ENCODE peak calls at places on chromosomes 2 and 18, in seven cellular contexts. One of them, this sample, is unnamed.

GRCh38 chr18:12848405-12848804 is 35.6 kb downstream of the PTPN2 start:
- DNase-seq in CD8-positive, alpha-beta memory T cell: no peak
- DNase-seq in dorsolateral prefrontal cortex: no peak
- DNase-seq in tibial nerve: no peak
- DNase-seq in WERI-Rb-1: no peak
- DNase-seq in cardiac muscle cell: no peak
- DNase-seq in IMR-90: no peak
- DNase-seq in this sample: no peak

GRCh38 chr18:59189746-59190145 is 30.2 kb upstream of the GRP start:
- DNase-seq in CD8-positive, alpha-beta memory T cell: no peak
- DNase-seq in dorsolateral prefrontal cortex: no peak
- DNase-seq in tibial nerve: no peak
- DNase-seq in WERI-Rb-1: no peak
- DNase-seq in cardiac muscle cell: no peak
- DNase-seq in IMR-90: peak; percentile 5
- DNase-seq in this sample: no peak

GRCh38 chr2:190267302-190267701 is 52.3 kb downstream of the HIBCH start:
- DNase-seq in CD8-positive, alpha-beta memory T cell: no peak
- DNase-seq in dorsolateral prefrontal cortex: no peak
- DNase-seq in tibial nerve: no peak
- DNase-seq in WERI-Rb-1: no peak
- DNase-seq in cardiac muscle cell: no peak
- DNase-seq in IMR-90: peak; percentile 92
- DNase-seq in this sample: no peak

GRCh38 chr18:52341617-52342381 is 1.8 kb downstream of the DCC start:
- DNase-seq in CD8-positive, alpha-beta memory T cell: no peak
- DNase-seq in dorsolateral prefrontal cortex: peak; percentile 54
- DNase-seq in tibial nerve: no peak
- DNase-seq in WERI-Rb-1: peak; percentile 63
- DNase-seq in cardiac muscle cell: peak; percentile 54
- DNase-seq in IMR-90: no peak
- DNase-seq in this sample: peak; percentile 13

GRCh38 chr2:120177011-120177621 is 46.1 kb downstream of the TMEM185B start:
- DNase-seq in CD8-positive, alpha-beta memory T cell: peak; percentile 89
- DNase-seq in dorsolateral prefrontal cortex: no peak
- DNase-seq in tibial nerve: no peak
- DNase-seq in WERI-Rb-1: no peak
- DNase-seq in cardiac muscle cell: no peak
- DNase-seq in IMR-90: no peak
- DNase-seq in this sample: no peak

GRCh38 chr2:5748941-5749731 is 57.0 kb downstream of the SOX11 start:
- DNase-seq in CD8-positive, alpha-beta memory T cell: no peak
- DNase-seq in dorsolateral prefrontal cortex: peak; percentile 16
- DNase-seq in tibial nerve: no peak
- DNase-seq in WERI-Rb-1: no peak
- DNase-seq in cardiac muscle cell: no peak
- DNase-seq in IMR-90: peak; percentile 4
- DNase-seq in this sample: peak; percentile 19

GRCh38 chr2:65922794-65923193 is 490.4 kb upstream of the SPRED2 start:
- DNase-seq in CD8-positive, alpha-beta memory T cell: no peak
- DNase-seq in dorsolateral prefrontal cortex: no peak
- DNase-seq in tibial nerve: peak; percentile 57
- DNase-seq in WERI-Rb-1: no peak
- DNase-seq in cardiac muscle cell: no peak
- DNase-seq in IMR-90: no peak
- DNase-seq in this sample: no peak

GRCh38 chr18:62182220-62182619 is 4.6 kb downstream of the PIGN start:
- DNase-seq in CD8-positive, alpha-beta memory T cell: no peak
- DNase-seq in dorsolateral prefrontal cortex: no peak
- DNase-seq in tibial nerve: no peak
- DNase-seq in WERI-Rb-1: no peak
- DNase-seq in cardiac muscle cell: no peak
- DNase-seq in IMR-90: no peak
- DNase-seq in this sample: no peak

GRCh38 chr2:8168876-8169275 is 513.0 kb upstream of the ID2 start:
- DNase-seq in CD8-positive, alpha-beta memory T cell: no peak
- DNase-seq in dorsolateral prefrontal cortex: no peak
- DNase-seq in tibial nerve: no peak
- DNase-seq in WERI-Rb-1: no peak
- DNase-seq in cardiac muscle cell: no peak
- DNase-seq in IMR-90: peak; percentile 25
- DNase-seq in this sample: no peak

GRCh38 chr2:187187521-187187920 is 260.5 kb downstream of the CALCRL start:
- DNase-seq in CD8-positive, alpha-beta memory T cell: no peak
- DNase-seq in dorsolateral prefrontal cortex: no peak
- DNase-seq in tibial nerve: no peak
- DNase-seq in WERI-Rb-1: no peak
- DNase-seq in cardiac muscle cell: no peak
- DNase-seq in IMR-90: no peak
- DNase-seq in this sample: no peak

GRCh38 chr2:54545700-54546450 is 89.7 kb downstream of the SPTBN1 start:
- DNase-seq in CD8-positive, alpha-beta memory T cell: no peak
- DNase-seq in dorsolateral prefrontal cortex: no peak
- DNase-seq in tibial nerve: no peak
- DNase-seq in WERI-Rb-1: no peak
- DNase-seq in cardiac muscle cell: no peak
- DNase-seq in IMR-90: peak; percentile 67
- DNase-seq in this sample: no peak

GRCh38 chr18:28650860-28651259 is 473.9 kb upstream of the CDH2 start:
- DNase-seq in CD8-positive, alpha-beta memory T cell: no peak
- DNase-seq in dorsolateral prefrontal cortex: no peak
- DNase-seq in tibial nerve: no peak
- DNase-seq in WERI-Rb-1: no peak
- DNase-seq in cardiac muscle cell: no peak
- DNase-seq in IMR-90: no peak
- DNase-seq in this sample: no peak

GRCh38 chr2:46315103-46315890 is 18.1 kb downstream of the EPAS1 start:
- DNase-seq in CD8-positive, alpha-beta memory T cell: no peak
- DNase-seq in dorsolateral prefrontal cortex: peak; percentile 39
- DNase-seq in tibial nerve: peak; percentile 79
- DNase-seq in WERI-Rb-1: no peak
- DNase-seq in cardiac muscle cell: no peak
- DNase-seq in IMR-90: peak; percentile 95
- DNase-seq in this sample: no peak

GRCh38 chr2:197174539-197175094 is 136.0 kb downstream of the ANKRD44 start:
- DNase-seq in CD8-positive, alpha-beta memory T cell: no peak
- DNase-seq in dorsolateral prefrontal cortex: no peak
- DNase-seq in tibial nerve: no peak
- DNase-seq in WERI-Rb-1: no peak
- DNase-seq in cardiac muscle cell: no peak
- DNase-seq in IMR-90: peak; percentile 69
- DNase-seq in this sample: no peak

DNA sequence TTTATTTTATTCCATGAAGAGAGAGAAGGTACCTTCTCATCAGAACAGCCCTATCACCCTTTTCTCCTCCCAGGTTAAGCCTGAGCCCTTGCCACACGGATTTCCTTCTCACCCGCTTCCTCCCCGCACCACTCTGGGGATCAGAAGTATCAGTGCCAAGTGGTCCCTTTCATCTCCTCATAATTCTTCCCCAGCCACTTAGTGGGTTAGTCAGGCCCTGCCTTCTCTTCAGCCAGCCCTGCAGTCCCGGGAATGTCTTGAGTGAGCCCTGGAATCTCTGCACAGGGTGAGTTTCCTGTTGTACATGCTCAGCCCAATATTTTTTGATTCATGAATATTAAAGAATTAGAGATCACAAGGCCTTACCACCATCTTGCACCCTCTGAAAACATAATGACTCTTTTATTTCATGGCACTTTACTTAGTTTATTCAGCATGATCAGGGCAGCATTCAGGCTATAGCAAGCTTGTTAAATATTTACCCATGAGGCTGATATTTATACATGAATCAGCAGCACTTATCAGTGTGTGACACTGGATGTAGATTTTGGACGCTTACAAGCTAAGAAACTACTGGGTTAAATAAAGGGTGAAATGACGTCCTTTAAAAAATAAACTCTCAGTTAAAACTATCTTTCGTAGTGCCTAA is 159.5 kb upstream of the FOSL2 start:
- DNase-seq in CD8-positive, alpha-beta memory T cell: no peak
- DNase-seq in dorsolateral prefrontal cortex: no peak
- DNase-seq in tibial nerve: no peak
- DNase-seq in WERI-Rb-1: no peak
- DNase-seq in cardiac muscle cell: peak; percentile 79
- DNase-seq in IMR-90: peak; percentile 81
- DNase-seq in this sample: no peak
- H3K27ac ChIP-seq in CD8-positive, alpha-beta memory T cell: no peak overlapping the region
- H3K27ac ChIP-seq in dorsolateral prefrontal cortex: peak overlapping the region; percentile 49
- H3K27ac ChIP-seq in tibial nerve: peak overlapping the region; percentile 39
- H3K27ac ChIP-seq in WERI-Rb-1: no peak overlapping the region
- H3K27ac ChIP-seq in cardiac muscle cell: no peak overlapping the region
- H3K27ac ChIP-seq in IMR-90: peak overlapping the region; percentile 94
- H3K27ac ChIP-seq in this sample: no peak overlapping the region

DNA sequence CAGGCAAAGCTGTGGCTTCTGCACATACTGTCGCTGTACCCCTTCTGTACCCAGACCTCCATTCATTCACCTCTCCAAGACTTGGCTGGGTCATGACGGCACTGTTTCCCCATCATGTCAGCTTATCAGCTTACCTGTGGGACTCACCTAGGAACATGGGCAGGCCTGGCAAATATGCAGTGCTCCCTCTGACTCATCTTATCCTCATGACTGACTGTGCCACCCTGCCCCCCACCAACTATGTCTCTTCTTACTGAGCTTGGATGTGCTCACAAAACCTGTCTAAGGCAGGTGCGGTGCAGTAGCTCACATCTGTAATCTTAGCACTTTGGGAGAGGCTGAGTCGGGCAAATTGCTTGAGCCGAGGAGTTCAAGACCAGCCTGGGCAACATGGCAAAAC is 152.4 kb downstream of the MGAT5 start:
- DNase-seq in CD8-positive, alpha-beta memory T cell: no peak
- DNase-seq in dorsolateral prefrontal cortex: no peak
- DNase-seq in tibial nerve: no peak
- DNase-seq in WERI-Rb-1: no peak
- DNase-seq in cardiac muscle cell: no peak
- DNase-seq in IMR-90: no peak
- DNase-seq in this sample: no peak
- H3K27ac ChIP-seq in CD8-positive, alpha-beta memory T cell: no peak overlapping the region
- H3K27ac ChIP-seq in dorsolateral prefrontal cortex: no peak overlapping the region
- H3K27ac ChIP-seq in tibial nerve: no peak overlapping the region
- H3K27ac ChIP-seq in WERI-Rb-1: no peak overlapping the region
- H3K27ac ChIP-seq in cardiac muscle cell: no peak overlapping the region
- H3K27ac ChIP-seq in IMR-90: no peak overlapping the region
- H3K27ac ChIP-seq in this sample: no peak overlapping the region

DNA sequence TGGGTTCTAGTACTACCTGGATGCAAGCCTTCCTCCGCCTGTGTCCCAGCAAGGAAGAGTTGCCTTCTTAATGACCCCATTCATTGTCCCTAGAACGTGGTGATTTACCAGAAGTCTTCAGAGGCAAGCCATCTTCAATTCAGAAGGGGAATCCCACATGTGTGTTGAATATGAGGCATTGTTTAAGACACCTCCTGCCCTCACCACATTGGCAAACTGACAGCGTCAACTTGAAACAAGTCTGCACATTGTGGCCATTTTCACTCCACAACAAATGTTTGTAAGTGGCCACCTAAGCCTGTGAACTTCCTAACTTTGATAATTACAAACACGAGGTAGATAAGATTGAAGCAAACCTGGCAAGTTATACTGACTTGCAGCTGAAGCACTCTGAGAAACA is 83.7 kb downstream of the TCF7L1 start:
- DNase-seq in CD8-positive, alpha-beta memory T cell: no peak
- DNase-seq in dorsolateral prefrontal cortex: no peak
- DNase-seq in tibial nerve: no peak
- DNase-seq in WERI-Rb-1: no peak
- DNase-seq in cardiac muscle cell: no peak
- DNase-seq in IMR-90: no peak
- DNase-seq in this sample: no peak
- H3K27ac ChIP-seq in CD8-positive, alpha-beta memory T cell: no peak overlapping the region
- H3K27ac ChIP-seq in dorsolateral prefrontal cortex: peak overlapping the region; percentile 10
- H3K27ac ChIP-seq in tibial nerve: peak overlapping the region; percentile 81
- H3K27ac ChIP-seq in WERI-Rb-1: no peak overlapping the region
- H3K27ac ChIP-seq in cardiac muscle cell: no peak overlapping the region
- H3K27ac ChIP-seq in IMR-90: no peak overlapping the region
- H3K27ac ChIP-seq in this sample: no peak overlapping the region

GRCh38 chr2:16684676-16685339 is 19.2 kb upstream of the CYRIA start:
- DNase-seq in CD8-positive, alpha-beta memory T cell: no peak
- DNase-seq in dorsolateral prefrontal cortex: no peak
- DNase-seq in tibial nerve: no peak
- DNase-seq in WERI-Rb-1: no peak
- DNase-seq in cardiac muscle cell: no peak
- DNase-seq in IMR-90: no peak
- DNase-seq in this sample: no peak
- H3K27ac ChIP-seq in CD8-positive, alpha-beta memory T cell: no peak overlapping the region
- H3K27ac ChIP-seq in dorsolateral prefrontal cortex: no peak overlapping the region
- H3K27ac ChIP-seq in tibial nerve: no peak overlapping the region
- H3K27ac ChIP-seq in WERI-Rb-1: no peak overlapping the region
- H3K27ac ChIP-seq in cardiac muscle cell: no peak overlapping the region
- H3K27ac ChIP-seq in IMR-90: no peak overlapping the region
- H3K27ac ChIP-seq in this sample: no peak overlapping the region

DNA sequence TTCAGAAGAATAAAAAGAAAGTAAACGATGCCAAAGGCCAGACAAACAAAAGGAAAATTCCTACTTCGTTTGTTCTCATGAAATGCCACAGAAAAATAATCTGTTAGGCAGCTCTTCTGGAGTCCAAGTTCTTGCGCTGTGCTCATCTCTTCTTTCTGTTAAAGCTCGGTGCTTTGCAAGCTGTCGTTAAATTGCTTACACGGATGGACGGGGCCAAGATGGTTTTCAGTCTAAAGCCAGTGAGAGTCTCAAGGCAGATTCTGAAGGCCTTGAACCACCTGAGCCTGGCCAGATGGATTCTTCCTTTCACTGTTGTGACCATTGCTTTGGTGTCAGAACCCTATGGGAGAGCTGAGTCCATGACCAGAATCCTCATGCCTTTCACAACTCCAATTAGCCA is 97.6 kb upstream of the RMDN2 start:
- DNase-seq in CD8-positive, alpha-beta memory T cell: no peak
- DNase-seq in dorsolateral prefrontal cortex: no peak
- DNase-seq in tibial nerve: no peak
- DNase-seq in WERI-Rb-1: peak; percentile 56
- DNase-seq in cardiac muscle cell: no peak
- DNase-seq in IMR-90: no peak
- DNase-seq in this sample: no peak
- H3K27ac ChIP-seq in CD8-positive, alpha-beta memory T cell: no peak overlapping the region
- H3K27ac ChIP-seq in dorsolateral prefrontal cortex: no peak overlapping the region
- H3K27ac ChIP-seq in tibial nerve: no peak overlapping the region
- H3K27ac ChIP-seq in WERI-Rb-1: peak overlapping the region; percentile 67
- H3K27ac ChIP-seq in cardiac muscle cell: peak overlapping the region; percentile 79
- H3K27ac ChIP-seq in IMR-90: peak overlapping the region; percentile 79
- H3K27ac ChIP-seq in this sample: no peak overlapping the region

DNA sequence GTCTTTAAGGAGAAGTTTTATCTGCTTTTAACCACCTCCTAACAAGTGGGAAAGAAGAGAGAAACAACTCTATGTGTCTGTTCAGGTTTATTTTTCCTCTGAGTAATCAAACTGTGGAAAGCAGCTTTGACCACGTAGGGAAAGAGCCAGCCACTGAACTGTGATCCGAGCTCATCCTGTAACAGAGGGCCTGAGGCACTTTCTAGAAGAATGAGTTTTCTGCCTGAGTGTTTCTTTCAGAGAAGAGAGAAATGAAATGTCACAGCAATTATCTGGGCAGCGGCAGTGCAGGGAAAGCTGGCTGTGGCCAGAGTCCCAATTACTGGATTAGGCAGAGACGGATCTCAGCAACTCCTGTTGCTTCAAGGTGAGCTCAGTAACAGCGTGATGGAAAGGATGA is 151.9 kb downstream of the CD226 start:
- DNase-seq in CD8-positive, alpha-beta memory T cell: no peak
- DNase-seq in dorsolateral prefrontal cortex: no peak
- DNase-seq in tibial nerve: no peak
- DNase-seq in WERI-Rb-1: no peak
- DNase-seq in cardiac muscle cell: no peak
- DNase-seq in IMR-90: peak; percentile 62
- DNase-seq in this sample: no peak
- H3K27ac ChIP-seq in CD8-positive, alpha-beta memory T cell: no peak overlapping the region
- H3K27ac ChIP-seq in dorsolateral prefrontal cortex: no peak overlapping the region
- H3K27ac ChIP-seq in tibial nerve: peak overlapping the region; percentile 52
- H3K27ac ChIP-seq in WERI-Rb-1: no peak overlapping the region
- H3K27ac ChIP-seq in cardiac muscle cell: no peak overlapping the region
- H3K27ac ChIP-seq in IMR-90: no peak overlapping the region
- H3K27ac ChIP-seq in this sample: no peak overlapping the region